ENCODE peak calls at places on chromosomes 2 and 18, in four cellular contexts. One of them, this sample, is unnamed. For H3K27me3, the result is how much of the 10 kb centered on the place peaks cover.

GRCh38 chr2:205218056-205218455 is 464.2 kb upstream of the NRP2 start:
- DNase-seq in IMR-90: peak
- DNase-seq in stomach: no peak
- DNase-seq in mesendoderm: no peak
- DNase-seq in this sample: no peak

GRCh38 chr18:79394438-79395307 is 1.1 kb upstream of the NFATC1 start:
- DNase-seq in IMR-90: peak
- DNase-seq in stomach: no peak
- DNase-seq in mesendoderm: peak
- DNase-seq in this sample: no peak

GRCh38 chr2:209629622-209630021 is 142.0 kb upstream of the UNC80 start:
- DNase-seq in IMR-90: peak
- DNase-seq in stomach: no peak
- DNase-seq in mesendoderm: no peak
- DNase-seq in this sample: no peak

GRCh38 chr2:173678186-173678585 is 287.0 kb downstream of the SP3 start:
- DNase-seq in IMR-90: no peak
- DNase-seq in stomach: no peak
- DNase-seq in mesendoderm: no peak
- DNase-seq in this sample: no peak

GRCh38 chr2:201854221-201854801 is 48.0 kb downstream of the CDK15 start:
- DNase-seq in IMR-90: peak
- DNase-seq in stomach: no peak
- DNase-seq in mesendoderm: no peak
- DNase-seq in this sample: no peak

GRCh38 chr2:188773075-188773474 is 201.1 kb upstream of the COL3A1 start:
- DNase-seq in IMR-90: peak
- DNase-seq in stomach: no peak
- DNase-seq in mesendoderm: no peak
- DNase-seq in this sample: no peak

GRCh38 chr2:10398496-10398895 is 49.6 kb downstream of the ODC1 start:
- DNase-seq in IMR-90: no peak
- DNase-seq in stomach: peak
- DNase-seq in mesendoderm: no peak
- DNase-seq in this sample: no peak

GRCh38 chr2:70901235-70902066 is 34.2 kb upstream of the ATP6V1B1 start:
- DNase-seq in IMR-90: peak
- DNase-seq in stomach: no peak
- DNase-seq in mesendoderm: peak
- DNase-seq in this sample: no peak

GRCh38 chr2:69177063-69177771 is 164.2 kb downstream of the ANTXR1 start:
- DNase-seq in IMR-90: peak
- DNase-seq in stomach: peak
- DNase-seq in mesendoderm: peak
- DNase-seq in this sample: peak

GRCh38 chr18:9708057-9708881 is at the start of gene RAB31:
- DNase-seq in IMR-90: peak
- DNase-seq in stomach: peak
- DNase-seq in mesendoderm: peak
- DNase-seq in this sample: peak

GRCh38 chr2:239285071-239285931 is 115.5 kb downstream of the HDAC4 start:
- DNase-seq in IMR-90: no peak
- DNase-seq in stomach: no peak
- DNase-seq in mesendoderm: no peak
- DNase-seq in this sample: no peak

GRCh38 chr18:75211002-75211621 is 515 bp downstream of the TSHZ1 start:
- DNase-seq in IMR-90: peak
- DNase-seq in stomach: no peak
- DNase-seq in mesendoderm: peak
- DNase-seq in this sample: no peak

GRCh38 chr2:232981356-232981755 is 31.7 kb downstream of the NGEF start:
- DNase-seq in IMR-90: no peak
- DNase-seq in stomach: peak
- DNase-seq in mesendoderm: no peak
- DNase-seq in this sample: peak

GRCh38 chr2:69483696-69484095 is 46.5 kb upstream of the NFU1 start:
- DNase-seq in IMR-90: no peak
- DNase-seq in stomach: no peak
- DNase-seq in mesendoderm: no peak
- DNase-seq in this sample: no peak

GRCh38 chr18:22609642-22610041 is 191.9 kb upstream of the CTAGE1 start:
- DNase-seq in IMR-90: peak
- DNase-seq in stomach: peak
- DNase-seq in mesendoderm: peak
- DNase-seq in this sample: no peak

GRCh38 chr18:53971331-53971730 is 253.1 kb downstream of the MBD2 start:
- DNase-seq in IMR-90: no peak
- DNase-seq in stomach: no peak
- DNase-seq in mesendoderm: no peak
- DNase-seq in this sample: no peak

GRCh38 chr2:134491022-134491421 is 227.8 kb downstream of the TMEM163 start:
- DNase-seq in IMR-90: no peak
- DNase-seq in stomach: no peak
- DNase-seq in mesendoderm: no peak
- DNase-seq in this sample: peak

GRCh38 chr2:159093496-159093895 is 125.1 kb downstream of the TANC1 start:
- DNase-seq in IMR-90: peak
- DNase-seq in stomach: no peak
- DNase-seq in mesendoderm: no peak
- DNase-seq in this sample: no peak

GRCh38 chr2:236545814-236546480 is 23.7 kb upstream of the ACKR3 start:
- DNase-seq in IMR-90: no peak
- DNase-seq in stomach: no peak
- DNase-seq in mesendoderm: no peak
- DNase-seq in this sample: no peak

GRCh38 chr2:70347831-70348230 is 46.0 kb upstream of the FAM136A start:
- DNase-seq in IMR-90: no peak
- DNase-seq in stomach: no peak
- DNase-seq in mesendoderm: no peak
- DNase-seq in this sample: no peak

GRCh38 chr2:227160164-227160563 is 3.8 kb downstream of the COL4A4 start:
- DNase-seq in IMR-90: no peak
- DNase-seq in stomach: no peak
- DNase-seq in mesendoderm: no peak
- DNase-seq in this sample: no peak

GRCh38 chr2:2846379-2847130 is 515.5 kb upstream of the MYT1L start:
- DNase-seq in IMR-90: no peak
- DNase-seq in stomach: peak
- DNase-seq in mesendoderm: peak
- DNase-seq in this sample: peak

GRCh38 chr2:12539771-12540170 is 177.0 kb upstream of the TRIB2 start:
- DNase-seq in IMR-90: no peak
- DNase-seq in stomach: no peak
- DNase-seq in mesendoderm: no peak
- DNase-seq in this sample: no peak

GRCh38 chr2:236106761-236107160 is 61.4 kb downstream of the GBX2 start:
- DNase-seq in IMR-90: no peak
- DNase-seq in stomach: no peak
- DNase-seq in mesendoderm: no peak
- DNase-seq in this sample: no peak

GRCh38 chr2:120842456-120843439 is 107.1 kb downstream of the GLI2 start:
- DNase-seq in IMR-90: peak
- DNase-seq in stomach: no peak
- DNase-seq in mesendoderm: no peak
- DNase-seq in this sample: peak

GRCh38 chr2:167859676-167860075 is 387.7 kb downstream of the STK39 start:
- DNase-seq in IMR-90: no peak
- DNase-seq in stomach: no peak
- DNase-seq in mesendoderm: no peak
- DNase-seq in this sample: no peak
- H3K27ac ChIP-seq in IMR-90: no peak
- H3K27ac ChIP-seq in stomach: no peak
- H3K27ac ChIP-seq in mesendoderm: no peak
- H3K27ac ChIP-seq in this sample: no peak

GRCh38 chr2:56192664-56193305 is 9.0 kb downstream of the CCDC85A start:
- DNase-seq in IMR-90: no peak
- DNase-seq in stomach: no peak
- DNase-seq in mesendoderm: no peak
- DNase-seq in this sample: no peak

GRCh38 chr2:56197816-56198215 is 14.0 kb downstream of the CCDC85A start:
- DNase-seq in IMR-90: no peak
- DNase-seq in stomach: no peak
- DNase-seq in mesendoderm: no peak
- DNase-seq in this sample: no peak

GRCh38 chr2:56198936-56199335 is 15.1 kb downstream of the CCDC85A start:
- DNase-seq in IMR-90: no peak
- DNase-seq in stomach: no peak
- DNase-seq in mesendoderm: no peak
- DNase-seq in this sample: no peak

GRCh38 chr2:56199492-56199891 is 15.7 kb downstream of the CCDC85A start:
- DNase-seq in IMR-90: peak
- DNase-seq in stomach: no peak
- DNase-seq in mesendoderm: peak
- DNase-seq in this sample: no peak

GRCh38 chr2:56195563-56195962 is 11.8 kb downstream of the CCDC85A start:
- DNase-seq in IMR-90: no peak
- DNase-seq in stomach: no peak
- DNase-seq in mesendoderm: no peak
- DNase-seq in this sample: no peak
- H3K27me3 ChIP-seq in IMR-90: under half
- H3K27me3 ChIP-seq in stomach: under half
- H3K27me3 ChIP-seq in mesendoderm: under half
- H3K27me3 ChIP-seq in this sample: under half

GRCh38 chr18:7084080-7084765 is 33.4 kb downstream of the LAMA1 start:
- DNase-seq in IMR-90: peak
- DNase-seq in stomach: no peak
- DNase-seq in mesendoderm: no peak
- DNase-seq in this sample: no peak
- H3K27ac ChIP-seq in IMR-90: peak
- H3K27ac ChIP-seq in stomach: peak
- H3K27ac ChIP-seq in mesendoderm: no peak
- H3K27ac ChIP-seq in this sample: peak

GRCh38 chr18:77135339-77136075 is 2.9 kb upstream of the MBP start:
- DNase-seq in IMR-90: no peak
- DNase-seq in stomach: no peak
- DNase-seq in mesendoderm: no peak
- DNase-seq in this sample: no peak
- H3K27me3 ChIP-seq in IMR-90: under half
- H3K27me3 ChIP-seq in stomach: under half
- H3K27me3 ChIP-seq in mesendoderm: under half
- H3K27me3 ChIP-seq in this sample: under half

DNA sequence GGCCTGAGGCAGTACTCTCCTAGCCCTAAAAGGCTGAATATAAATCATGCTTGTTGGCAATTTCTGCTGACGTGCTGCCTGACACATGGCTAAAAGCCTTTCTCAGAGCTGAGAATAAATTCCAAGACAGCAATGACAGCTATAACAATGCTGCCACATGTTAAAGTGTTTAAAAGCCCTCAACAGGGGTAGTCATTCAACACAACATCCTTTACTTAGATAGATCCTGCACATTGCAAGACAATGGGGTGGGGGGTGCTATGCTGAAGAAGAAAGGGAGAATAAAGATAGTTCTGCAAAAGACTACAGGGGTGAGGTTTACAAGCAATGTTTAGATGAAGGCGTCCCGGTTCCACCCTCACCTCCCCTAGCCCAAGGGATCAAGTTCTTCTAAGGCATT is 291.1 kb upstream of the ACVR2A start:
- DNase-seq in IMR-90: no peak
- DNase-seq in stomach: no peak
- DNase-seq in mesendoderm: no peak
- DNase-seq in this sample: no peak
- H3K27ac ChIP-seq in IMR-90: no peak
- H3K27ac ChIP-seq in stomach: peak
- H3K27ac ChIP-seq in mesendoderm: no peak
- H3K27ac ChIP-seq in this sample: no peak

GRCh38 chr2:176139621-176140020 is 10.1 kb downstream of the HOXD8 start:
- DNase-seq in IMR-90: no peak
- DNase-seq in stomach: no peak
- DNase-seq in mesendoderm: no peak
- DNase-seq in this sample: peak

GRCh38 chr2:176140130-176140519 is 10.6 kb downstream of the HOXD8 start:
- DNase-seq in IMR-90: no peak
- DNase-seq in stomach: no peak
- DNase-seq in mesendoderm: no peak
- DNase-seq in this sample: peak

GRCh38 chr2:176137883-176138282 is 8.4 kb downstream of the HOXD8 start:
- DNase-seq in IMR-90: no peak
- DNase-seq in stomach: no peak
- DNase-seq in mesendoderm: no peak
- DNase-seq in this sample: no peak

GRCh38 chr2:176138526-176139169 is 9.1 kb downstream of the HOXD8 start:
- DNase-seq in IMR-90: no peak
- DNase-seq in stomach: no peak
- DNase-seq in mesendoderm: no peak
- DNase-seq in this sample: no peak

GRCh38 chr2:176139170-176139611 is 9.7 kb downstream of the HOXD8 start:
- DNase-seq in IMR-90: no peak
- DNase-seq in stomach: no peak
- DNase-seq in mesendoderm: no peak
- DNase-seq in this sample: no peak
- H3K27me3 ChIP-seq in IMR-90: half or more
- H3K27me3 ChIP-seq in stomach: half or more
- H3K27me3 ChIP-seq in mesendoderm: half or more
- H3K27me3 ChIP-seq in this sample: under half